ENCODE peak calls at places on chromosomes 3 and 15, in six cellular contexts. T is GM12878, O is A549, W is HCT116, Y is HepG2, C is K562. X is an unnamed sample.

GRCh38 chr15:66633346-66633745 is 67.5 kb upstream of the LCTL start:
- DNase-seq in T (no peak), W (no peak), O (no peak), C (no peak), Y (no peak), X (no peak)

GRCh38 chr3:45688194-45688881 is 858 bp upstream of the SACM1L start:
- DNase-seq in O (peak), T (no peak), C (peak), W (no peak), Y (peak), X (peak)

GRCh38 chr15:65082303-65082958 is 5.9 kb downstream of the KBTBD13 start:
- DNase-seq in C (no peak), W (no peak), T (no peak), Y (no peak), O (no peak), X (no peak)

GRCh38 chr3:22894877-22895276 is 308.2 kb upstream of the UBE2E2 start:
- DNase-seq in O (no peak), T (no peak), Y (no peak), C (no peak), W (no peak), X (no peak)

GRCh38 chr3:73101916-73102315 is 40.5 kb downstream of the EBLN2 start:
- DNase-seq in O (no peak), Y (peak), T (no peak), C (no peak), W (no peak), X (no peak)

GRCh38 chr15:33584797-33585196 is 274.0 kb downstream of the RYR3 start:
- DNase-seq in W (no peak), T (no peak), C (no peak), Y (no peak), O (no peak), X (peak)

GRCh38 chr3:25563601-25564000 is 101.1 kb downstream of the TOP2B start:
- DNase-seq in Y (no peak), C (no peak), T (no peak), W (no peak), O (no peak), X (peak)

GRCh38 chr3:57006949-57007419 is 53.5 kb upstream of the SPATA12 start:
- DNase-seq in Y (no peak), W (peak), T (no peak), C (peak), O (peak), X (peak)

GRCh38 chr15:35560258-35560657 is 14.3 kb upstream of the DPH6 start:
- DNase-seq in O (no peak), W (no peak), C (no peak), T (no peak), Y (no peak), X (no peak)

GRCh38 chr3:189337672-189338071 is 165.9 kb downstream of the TPRG1 start:
- DNase-seq in O (no peak), T (no peak), W (no peak), Y (no peak), C (no peak), X (no peak)

GRCh38 chr15:71780349-71780976 is 29.9 kb upstream of the NR2E3 start:
- DNase-seq in W (no peak), Y (peak), O (peak), T (peak), C (peak), X (peak)

GRCh38 chr3:14289590-14290453 is 111.2 kb downstream of the LSM3 start:
- DNase-seq in O (peak), Y (peak), W (no peak), C (peak), T (no peak), X (peak)

GRCh38 chr3:25831578-25831977 is 41.7 kb downstream of the OXSM start:
- DNase-seq in W (peak), O (no peak), Y (no peak), C (peak), T (no peak), X (peak)

GRCh38 chr15:88911766-88912118 is 1.4 kb downstream of the MFGE8 start:
- DNase-seq in O (peak), Y (no peak), C (peak), T (no peak), W (no peak), X (peak)

GRCh38 chr3:25894101-25894500 is 104.2 kb downstream of the OXSM start:
- DNase-seq in C (no peak), Y (no peak), T (no peak), O (no peak), W (no peak), X (peak)

DNA sequence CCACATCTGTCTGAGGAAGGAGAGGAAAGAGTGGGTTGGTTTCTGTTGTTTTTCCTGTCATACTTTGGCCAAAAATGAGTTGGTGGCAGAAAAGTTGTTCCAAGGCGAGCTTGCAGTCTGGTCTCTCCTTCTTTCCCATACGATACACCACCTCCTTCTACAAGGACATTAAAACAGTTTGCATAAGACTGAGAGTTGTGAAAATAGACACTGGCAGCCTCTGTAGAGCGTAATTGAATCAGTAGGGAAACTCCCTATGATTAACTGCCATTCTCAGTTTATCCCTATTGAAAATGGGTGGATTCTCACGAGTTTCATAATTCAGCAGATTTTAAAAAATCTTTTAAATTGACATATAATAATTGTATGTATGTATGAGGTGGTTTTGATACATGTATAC is 3.7 kb upstream of the LSG1 start:
- DNase-seq in O (no peak), Y (no peak), C (no peak), T (no peak), W (no peak), X (no peak)
- H3K4me3 ChIP-seq in O (no peak), Y (no peak), C (no peak), T (no peak), W (no peak), X (no peak)

DNA sequence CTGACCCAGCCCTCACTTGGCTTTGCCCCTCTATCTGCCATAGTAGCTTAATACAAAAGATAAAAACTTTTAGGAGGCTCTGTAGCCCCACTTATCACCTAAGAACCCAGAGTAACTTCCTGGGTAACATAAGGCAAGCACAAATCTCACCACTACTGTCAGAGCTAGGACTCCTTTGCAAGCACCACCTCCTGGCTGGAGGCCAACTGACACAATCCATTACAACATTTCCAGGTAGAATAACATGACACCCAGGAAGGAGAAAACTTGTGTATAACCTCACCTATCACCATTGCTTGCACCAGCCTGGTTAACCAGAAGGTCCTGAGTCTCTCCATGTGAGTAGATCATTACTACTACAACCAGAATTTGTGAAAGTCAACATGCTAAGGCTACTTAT is 230.0 kb downstream of the TUSC7 start:
- DNase-seq in O (no peak), W (no peak), C (no peak), T (no peak), Y (no peak), X (no peak)
- TF ChIP-seq CEBPB in O (no peak), W (no peak), C (no peak), T (no peak), Y (no peak), X (no peak)

DNA sequence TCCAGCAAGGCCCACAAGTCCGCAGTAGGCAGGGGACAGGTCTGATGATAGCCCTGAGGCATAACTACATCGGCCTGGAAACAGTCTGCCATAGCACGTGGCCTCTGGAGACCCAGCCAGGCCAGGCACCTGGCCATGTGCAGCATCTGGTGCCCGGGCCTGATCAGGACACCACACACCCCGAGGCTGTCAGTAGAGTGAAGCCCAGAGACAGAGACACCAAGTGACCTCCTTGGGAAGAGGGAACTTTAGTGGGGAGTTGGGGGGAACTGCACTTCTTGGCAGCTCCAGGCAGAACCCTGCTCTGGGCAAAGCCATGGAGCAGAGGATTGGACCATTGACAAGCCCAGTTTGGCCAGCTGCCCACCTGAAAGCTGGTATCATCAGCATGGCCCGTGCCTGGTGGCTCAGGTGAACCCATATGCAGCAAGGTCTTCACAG is 1.2 kb downstream of the SHISA5 start:
- DNase-seq in W (no peak), Y (no peak), O (no peak), T (no peak), C (no peak), X (no peak)
- H3K4me3 ChIP-seq in W (no peak), Y (no peak), O (no peak), T (no peak), C (no peak), X (no peak)

GRCh38 chr3:42712344-42712648 is 9.7 kb upstream of the HHATL start:
- DNase-seq in C (no peak), T (no peak), O (no peak), W (no peak), Y (no peak), X (no peak)

GRCh38 chr3:42714151-42714852 is 11.7 kb upstream of the HHATL start:
- DNase-seq in T (no peak), Y (no peak), O (no peak), C (no peak), W (no peak), X (no peak)

GRCh38 chr3:42711491-42712343 is 9.1 kb upstream of the HHATL start:
- DNase-seq in Y (no peak), T (no peak), O (peak), C (no peak), W (no peak), X (no peak)

GRCh38 chr3:42712716-42713372 is 10.2 kb upstream of the HHATL start:
- DNase-seq in C (no peak), T (no peak), Y (no peak), W (no peak), O (no peak), X (no peak)

GRCh38 chr3:42713747-42714146 is 11.1 kb upstream of the HHATL start:
- DNase-seq in T (no peak), Y (no peak), W (no peak), O (no peak), C (no peak), X (no peak)
- TF ChIP-seq CEBPB in T (no peak), Y (no peak), W (no peak), O (no peak), C (no peak), X (no peak)

DNA sequence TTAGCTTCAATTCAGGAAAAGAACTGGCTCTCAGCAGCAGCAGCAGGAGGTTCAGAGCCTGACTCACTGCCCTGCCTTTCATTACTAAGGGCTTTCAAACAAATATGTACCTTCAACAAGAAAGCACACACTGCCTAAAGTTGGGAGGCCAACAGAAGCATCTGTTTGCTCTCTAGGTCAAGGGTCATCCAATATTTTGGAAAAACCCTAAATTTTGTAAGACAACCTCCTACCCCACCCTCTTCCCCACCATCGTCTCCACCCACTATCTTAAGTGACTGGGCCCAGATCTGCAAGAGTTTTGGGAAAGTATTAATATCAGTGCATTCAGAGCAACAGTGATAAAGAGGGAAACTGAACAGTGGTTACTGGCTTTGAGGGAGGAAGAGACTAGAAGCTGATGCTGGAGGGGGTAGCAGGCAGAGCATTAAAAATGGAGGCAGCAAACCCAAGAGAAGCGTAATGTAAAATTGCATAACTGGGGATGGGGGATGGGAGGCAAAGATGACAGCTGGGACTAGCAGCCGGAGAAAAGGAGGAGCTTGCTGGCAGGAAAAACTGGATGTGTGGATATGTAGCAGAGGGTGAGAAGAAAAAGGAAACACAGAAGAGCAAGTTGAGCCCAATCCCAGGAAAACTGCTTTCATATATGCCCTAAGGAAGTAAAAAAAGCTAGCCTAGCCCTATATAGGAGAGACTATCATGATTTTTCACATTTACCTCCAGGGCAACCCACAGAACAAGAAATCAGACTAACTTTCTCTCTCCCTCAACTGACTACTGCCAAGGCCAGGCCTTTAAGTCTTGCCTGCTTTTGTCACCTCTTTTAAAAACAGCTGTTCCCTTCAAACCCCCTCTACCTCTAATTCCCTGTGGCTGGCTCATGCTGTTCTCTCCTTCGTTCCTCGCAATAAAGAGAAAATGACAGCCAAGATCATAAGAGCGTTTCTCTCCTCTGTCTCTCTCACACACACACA is 31.5 kb downstream of the NPTN start:
- DNase-seq in C (peak), T (no peak), O (peak), W (no peak), Y (peak), X (peak)
- H3K4me3 ChIP-seq in C (no peak), T (no peak), O (peak), W (no peak), Y (no peak), X (no peak)

GRCh38 chr3:31159331-31160039 is 265.0 kb upstream of the GADL1 start:
- DNase-seq in T (no peak), O (no peak), W (no peak), Y (no peak), C (no peak), X (no peak)

GRCh38 chr3:31161889-31162288 is 267.4 kb upstream of the GADL1 start:
- DNase-seq in O (no peak), C (no peak), W (no peak), T (no peak), Y (no peak), X (no peak)

GRCh38 chr3:31157028-31157694 is 262.7 kb upstream of the GADL1 start:
- DNase-seq in W (no peak), Y (no peak), C (no peak), T (no peak), O (no peak), X (no peak)

GRCh38 chr3:31157893-31158620 is 263.6 kb upstream of the GADL1 start:
- DNase-seq in O (no peak), T (no peak), Y (no peak), C (no peak), W (no peak), X (no peak)
- TF ChIP-seq CEBPB in O (no peak), T (no peak), Y (no peak), C (no peak), W (no peak), X (no peak)